ENCODE peak calls at places on chromosomes 5 and 9, in five cellular contexts. R is activated CD4-positive, alpha-beta T cell treated with anti-CD3 and anti-CD28 coated beads for 4 hours; J is lower leg skin; X is A673; V is stimulated activated effector memory CD8-positive, alpha-beta T cell treated with anti-CD3 and anti-CD28 coated beads, Interleukin-12 subunit alpha, Interleukin-12 subunit beta, amount 100 ng/mL, for 72 hours. P is an unnamed sample.

GRCh38 chr9:93809204-93809940 is 145.8 kb downstream of the BARX1 start:
- DNase-seq in R (no peak), J (no peak), X (no peak), V (no peak), P (no peak)

GRCh38 chr5:5483880-5484595 is 61.6 kb downstream of the ICE1 start:
- DNase-seq in R (no peak), J (no peak), X (no peak), V (no peak), P (no peak)

GRCh38 chr9:75699625-75700251 is 190.7 kb upstream of the PCSK5 start:
- DNase-seq in R (no peak), J (no peak), X (no peak), V (no peak), P (no peak)

GRCh38 chr5:178387856-178388190 is 155.2 kb upstream of the PHYKPL start:
- DNase-seq in R (no peak), J (no peak), X (no peak), V (no peak), P (no peak)

GRCh38 chr9:100426194-100426531 is 780 bp upstream of the MSANTD3 start:
- DNase-seq in R (no peak), J (no peak), X (no peak), V (no peak), P (no peak)

GRCh38 chr5:139848508-139849100 is 53.0 kb downstream of the PSD2 start:
- DNase-seq in R (peak), J (no peak), X (no peak), V (no peak), P (no peak)

GRCh38 chr9:76704601-76705204 is 59.5 kb upstream of the PCA3 start:
- DNase-seq in R (no peak), J (no peak), X (peak), V (no peak), P (peak)

GRCh38 chr9:106753155-106753671 is 109.8 kb upstream of the ZNF462 start:
- DNase-seq in R (no peak), J (no peak), X (no peak), V (no peak), P (no peak)

GRCh38 chr5:76190356-76190755 is 107.2 kb downstream of the SV2C start:
- DNase-seq in R (no peak), J (no peak), X (no peak), V (no peak), P (no peak)

GRCh38 chr9:110880123-110880522 is 158.1 kb downstream of the LPAR1 start:
- DNase-seq in R (no peak), J (no peak), X (no peak), V (no peak), P (peak)

GRCh38 chr9:126222363-126222834 is 104.2 kb upstream of the MVB12B start:
- DNase-seq in R (no peak), J (no peak), X (no peak), V (no peak), P (no peak)

GRCh38 chr5:139312075-139312474 is 18.5 kb downstream of the MATR3 start:
- DNase-seq in R (no peak), J (no peak), X (no peak), V (no peak), P (no peak)

GRCh38 chr5:181042036-181042435 is 2.0 kb downstream of the BTNL9 start:
- DNase-seq in R (no peak), J (no peak), X (no peak), V (no peak), P (no peak)

GRCh38 chr9:129547063-129547462 is 73.8 kb downstream of the C9orf50 start:
- DNase-seq in R (no peak), J (no peak), X (no peak), V (no peak), P (no peak)

GRCh38 chr5:84403773-84404172 is 19.1 kb upstream of the EDIL3 start:
- DNase-seq in R (no peak), J (no peak), X (no peak), V (no peak), P (no peak)

GRCh38 chr9:98356953-98357352 is 101.5 kb upstream of the TBC1D2 start:
- DNase-seq in R (no peak), J (no peak), X (no peak), V (no peak), P (no peak)

GRCh38 chr9:120698766-120699165 is 15.5 kb downstream of the MEGF9 start:
- DNase-seq in R (no peak), J (no peak), X (no peak), V (no peak), P (peak)

GRCh38 chr9:7370378-7370777 is 429.2 kb downstream of the DMAC1 start:
- DNase-seq in R (no peak), J (no peak), X (no peak), V (no peak), P (no peak)

GRCh38 chr5:124894541-124894940 is 148.1 kb upstream of the ZNF608 start:
- DNase-seq in R (no peak), J (no peak), X (no peak), V (no peak), P (no peak)

GRCh38 chr9:134891713-134892112 is 11.1 kb downstream of the FCN2 start:
- DNase-seq in R (no peak), J (no peak), X (no peak), V (no peak), P (no peak)

GRCh38 chr9:5951686-5952211 is 61.1 kb downstream of the MLANA start:
- DNase-seq in R (no peak), J (no peak), X (no peak), V (no peak), P (no peak)

GRCh38 chr5:132746592-132747063 is 598 bp upstream of the CCNI2 start:
- DNase-seq in R (peak), J (no peak), X (peak), V (no peak), P (no peak)

GRCh38 chr5:155263381-155263780 is 249.8 kb downstream of the KIF4B start:
- DNase-seq in R (no peak), J (no peak), X (no peak), V (no peak), P (no peak)

GRCh38 chr5:154524846-154525245 is 46.8 kb upstream of the HAND1 start:
- DNase-seq in R (no peak), J (no peak), X (no peak), V (no peak), P (no peak)

GRCh38 chr5:5419291-5420210 is 2.9 kb upstream of the ICE1 start:
- DNase-seq in R (no peak), J (no peak), X (peak), V (no peak), P (no peak)

GRCh38 chr9:119086590-119086989 is 282.6 kb downstream of the BRINP1 start:
- DNase-seq in R (no peak), J (no peak), X (no peak), V (no peak), P (no peak)

GRCh38 chr5:138454121-138454520 is 11.2 kb upstream of the EGR1 start:
- DNase-seq in R (no peak), J (no peak), X (no peak), V (no peak), P (no peak)

GRCh38 chr5:94901071-94901979 is 282.9 kb downstream of the SLF1 start:
- DNase-seq in R (no peak), J (no peak), X (peak), V (no peak), P (peak)

GRCh38 chr9:106888992-106889631 is 26.1 kb downstream of the ZNF462 start:
- DNase-seq in R (no peak), J (no peak), X (no peak), V (no peak), P (no peak)

GRCh38 chr5:154653418-154653763 is 101.8 kb upstream of the LARP1 start:
- DNase-seq in R (no peak), J (no peak), X (no peak), V (no peak), P (no peak)

GRCh38 chr5:38607930-38608545 is 51.6 kb upstream of the LIFR start:
- DNase-seq in R (no peak), J (no peak), X (no peak), V (no peak), P (no peak)

GRCh38 chr9:135947582-135947981 is 13.6 kb downstream of the UBAC1 start:
- DNase-seq in R (no peak), J (no peak), X (no peak), V (no peak), P (no peak)

GRCh38 chr9:97627624-97628023 is 5.5 kb downstream of the TSTD2 start:
- DNase-seq in R (no peak), J (no peak), X (no peak), V (no peak), P (no peak)

GRCh38 chr9:113588242-113588810 is 124.8 kb downstream of the RGS3 start:
- DNase-seq in R (no peak), J (no peak), X (no peak), V (no peak), P (no peak)

GRCh38 chr9:120915854-120916495 is 10.6 kb downstream of the TRAF1 start:
- DNase-seq in R (peak), J (no peak), X (no peak), V (no peak), P (no peak)

P was measured in smooth muscle cell of the brain vasculature.